ENCODE peak calls at places on chromosome X, in four cellular contexts. One of them, this sample, is unnamed.

GRCh38 chrX:103791233-103791632 is 14.6 kb downstream of the PLP1 start:
- DNase-seq in choroid plexus epithelial cell: peak; percentile 41
- DNase-seq in HFF-Myc: no peak
- DNase-seq in B cell: no peak
- DNase-seq in this sample: no peak

GRCh38 chrX:63283331-63283730 is 67.8 kb downstream of the SPIN4 start:
- DNase-seq in HFF-Myc: no peak
- DNase-seq in B cell: no peak
- DNase-seq in choroid plexus epithelial cell: no peak
- DNase-seq in this sample: no peak

GRCh38 chrX:153438522-153438921 is 7.3 kb downstream of the TREX2 start:
- DNase-seq in choroid plexus epithelial cell: peak; percentile 61
- DNase-seq in B cell: no peak
- DNase-seq in HFF-Myc: peak; percentile 4
- DNase-seq in this sample: no peak

GRCh38 chrX:24260827-24261550 is 52.9 kb downstream of the SUPT20HL2 start:
- DNase-seq in HFF-Myc: no peak
- DNase-seq in choroid plexus epithelial cell: peak; percentile 75
- DNase-seq in B cell: no peak
- DNase-seq in this sample: no peak

GRCh38 chrX:45850775-45851433 is 650.2 kb upstream of the DIPK2B start:
- DNase-seq in HFF-Myc: no peak
- DNase-seq in B cell: peak; percentile 39
- DNase-seq in choroid plexus epithelial cell: no peak
- DNase-seq in this sample: no peak

GRCh38 chrX:154412468-154412867 is 1.1 kb downstream of the TAFAZZIN start:
- DNase-seq in B cell: no peak
- DNase-seq in choroid plexus epithelial cell: no peak
- DNase-seq in HFF-Myc: no peak
- DNase-seq in this sample: no peak

GRCh38 chrX:44898411-44899221 is 25.6 kb downstream of the KDM6A start:
- DNase-seq in B cell: no peak
- DNase-seq in choroid plexus epithelial cell: peak; percentile 28
- DNase-seq in HFF-Myc: no peak
- DNase-seq in this sample: peak; percentile 26

GRCh38 chrX:97756879-97757278 is 873.2 kb downstream of the RPA4 start:
- DNase-seq in B cell: no peak
- DNase-seq in choroid plexus epithelial cell: no peak
- DNase-seq in HFF-Myc: no peak
- DNase-seq in this sample: no peak

GRCh38 chrX:38805294-38806053 is 4.2 kb downstream of the MID1IP1 start:
- DNase-seq in choroid plexus epithelial cell: peak; percentile 84
- DNase-seq in B cell: peak; percentile 50
- DNase-seq in HFF-Myc: no peak
- DNase-seq in this sample: peak; percentile 79

GRCh38 chrX:37315511-37316248 is 33.5 kb upstream of the PRRG1 start:
- DNase-seq in HFF-Myc: no peak
- DNase-seq in choroid plexus epithelial cell: no peak
- DNase-seq in B cell: no peak
- DNase-seq in this sample: no peak

GRCh38 chrX:120794525-120794975 is 81.1 kb downstream of the CT47B1 start:
- DNase-seq in HFF-Myc: no peak
- DNase-seq in B cell: no peak
- DNase-seq in choroid plexus epithelial cell: peak; percentile 35
- DNase-seq in this sample: no peak

GRCh38 chrX:24999501-24999900 is 16.3 kb downstream of the ARX start:
- DNase-seq in HFF-Myc: no peak
- DNase-seq in choroid plexus epithelial cell: no peak
- DNase-seq in B cell: no peak
- DNase-seq in this sample: no peak

GRCh38 chrX:23803931-23804381 is 21.0 kb downstream of the SAT1 start:
- DNase-seq in HFF-Myc: no peak
- DNase-seq in B cell: no peak
- DNase-seq in choroid plexus epithelial cell: peak; percentile 72
- DNase-seq in this sample: no peak

GRCh38 chrX:134671207-134671750 is 13.0 kb upstream of the PLAC1 start:
- DNase-seq in B cell: no peak
- DNase-seq in choroid plexus epithelial cell: no peak
- DNase-seq in HFF-Myc: no peak
- DNase-seq in this sample: no peak

GRCh38 chrX:9566150-9566621 is 101.3 kb downstream of the TBL1X start:
- DNase-seq in HFF-Myc: peak; percentile 58
- DNase-seq in B cell: no peak
- DNase-seq in choroid plexus epithelial cell: peak; percentile 87
- DNase-seq in this sample: no peak

DNA sequence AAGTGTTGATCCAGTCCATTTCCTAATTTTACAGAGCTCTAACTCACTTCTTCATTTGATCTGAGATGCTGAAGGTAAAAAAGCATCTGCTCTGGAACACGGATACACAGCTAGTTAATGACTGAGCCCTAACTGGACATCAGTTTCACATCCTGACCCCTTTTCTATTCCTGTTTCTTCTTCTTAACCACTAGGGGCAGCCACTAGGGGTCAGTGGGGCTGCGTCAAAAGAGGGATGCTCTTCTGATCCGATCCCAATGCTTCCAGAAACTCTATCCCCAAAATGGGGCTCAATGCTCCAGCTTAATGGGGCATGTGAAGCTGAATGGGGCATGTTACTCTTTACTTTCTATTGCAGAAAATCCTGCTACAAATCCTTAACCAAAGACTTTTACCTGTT is 33.4 kb upstream of the PHKA2 start:
- DNase-seq in B cell: no peak
- DNase-seq in choroid plexus epithelial cell: peak; percentile 41
- DNase-seq in HFF-Myc: no peak
- DNase-seq in this sample: no peak
- TF ChIP-seq CTCF in B cell: no peak
- TF ChIP-seq CTCF in choroid plexus epithelial cell: peak; percentile 73
- TF ChIP-seq CTCF in HFF-Myc: peak; percentile 56
- TF ChIP-seq CTCF in this sample: peak; percentile 70

GRCh38 chrX:100745806-100746537 is 14.1 kb upstream of the SYTL4 start:
- DNase-seq in B cell: no peak
- DNase-seq in HFF-Myc: no peak
- DNase-seq in choroid plexus epithelial cell: peak; percentile 68
- DNase-seq in this sample: no peak

GRCh38 chrX:100748133-100748532 is 16.2 kb upstream of the SYTL4 start:
- DNase-seq in B cell: no peak
- DNase-seq in choroid plexus epithelial cell: no peak
- DNase-seq in HFF-Myc: no peak
- DNase-seq in this sample: no peak

GRCh38 chrX:100747090-100747489 is 15.2 kb upstream of the SYTL4 start:
- DNase-seq in choroid plexus epithelial cell: peak; percentile 47
- DNase-seq in B cell: no peak
- DNase-seq in HFF-Myc: no peak
- DNase-seq in this sample: no peak

GRCh38 chrX:100745205-100745604 is 13.3 kb upstream of the SYTL4 start:
- DNase-seq in HFF-Myc: no peak
- DNase-seq in B cell: no peak
- DNase-seq in choroid plexus epithelial cell: no peak
- DNase-seq in this sample: no peak

GRCh38 chrX:100743009-100743615 is 11.2 kb upstream of the SYTL4 start:
- DNase-seq in B cell: no peak
- DNase-seq in HFF-Myc: no peak
- DNase-seq in choroid plexus epithelial cell: peak; percentile 40
- DNase-seq in this sample: no peak
- TF ChIP-seq CTCF in B cell: no peak
- TF ChIP-seq CTCF in HFF-Myc: no peak
- TF ChIP-seq CTCF in choroid plexus epithelial cell: no peak
- TF ChIP-seq CTCF in this sample: no peak

DNA sequence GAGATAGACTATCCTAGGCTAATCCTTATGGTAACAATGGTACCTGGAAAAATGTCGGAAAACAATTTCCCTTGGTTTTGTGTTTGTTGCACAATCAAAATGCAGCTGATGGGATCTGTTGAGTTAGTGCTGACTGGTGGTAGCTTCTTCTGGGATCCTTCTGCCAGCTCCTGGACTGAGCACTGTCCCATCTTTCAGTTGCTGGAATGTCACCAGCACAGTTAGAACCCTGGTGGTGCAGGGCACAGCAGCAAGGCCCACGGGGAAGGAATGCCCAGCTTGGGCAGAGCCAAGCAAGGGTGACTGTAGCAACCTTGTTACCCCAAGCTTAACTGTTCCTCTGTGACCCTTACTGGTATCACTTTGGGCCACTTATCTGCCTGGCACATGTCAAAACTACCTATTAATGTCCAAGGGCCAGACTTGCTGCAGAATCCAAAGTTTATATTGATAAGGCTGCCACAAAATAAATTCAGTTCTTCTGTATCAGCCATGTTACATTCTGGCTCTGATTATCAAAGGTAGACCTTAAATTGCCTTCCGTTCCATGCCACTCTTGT is 53.1 kb downstream of the GK start:
- DNase-seq in HFF-Myc: no peak
- DNase-seq in B cell: no peak
- DNase-seq in choroid plexus epithelial cell: no peak
- DNase-seq in this sample: no peak
- TF ChIP-seq CTCF in HFF-Myc: no peak
- TF ChIP-seq CTCF in B cell: no peak
- TF ChIP-seq CTCF in choroid plexus epithelial cell: no peak
- TF ChIP-seq CTCF in this sample: no peak

GRCh38 chrX:651922-652775 is 21.6 kb downstream of the SHOX start:
- DNase-seq in HFF-Myc: no peak
- DNase-seq in choroid plexus epithelial cell: no peak
- DNase-seq in B cell: no peak
- DNase-seq in this sample: no peak

GRCh38 chrX:650274-650673 is 19.7 kb downstream of the SHOX start:
- DNase-seq in choroid plexus epithelial cell: no peak
- DNase-seq in HFF-Myc: no peak
- DNase-seq in B cell: no peak
- DNase-seq in this sample: no peak

GRCh38 chrX:650801-651200 is 20.2 kb downstream of the SHOX start:
- DNase-seq in HFF-Myc: no peak
- DNase-seq in choroid plexus epithelial cell: no peak
- DNase-seq in B cell: no peak
- DNase-seq in this sample: no peak

GRCh38 chrX:646796-647195 is 16.2 kb downstream of the SHOX start:
- DNase-seq in choroid plexus epithelial cell: no peak
- DNase-seq in HFF-Myc: no peak
- DNase-seq in B cell: no peak
- DNase-seq in this sample: no peak

DNA sequence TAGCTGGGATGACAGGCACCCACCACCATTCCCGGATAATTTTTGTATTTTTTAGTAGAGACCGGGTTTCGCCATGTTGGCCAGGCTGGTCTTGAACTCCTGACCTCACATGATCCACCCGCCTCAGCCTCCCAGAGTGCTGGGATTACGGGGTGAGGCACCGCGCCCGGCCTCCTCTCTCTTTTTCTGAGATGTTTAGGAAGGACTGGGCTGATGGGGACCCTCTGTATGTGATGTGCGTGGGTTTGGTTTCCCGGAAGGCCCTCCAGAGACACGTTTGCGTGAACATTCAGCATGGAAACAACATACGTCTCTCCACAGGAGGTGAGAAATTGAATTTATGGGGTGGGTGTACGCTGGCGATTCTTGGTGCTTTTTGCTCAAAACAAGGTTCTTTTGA is 18.6 kb downstream of the SHOX start:
- DNase-seq in HFF-Myc: no peak
- DNase-seq in choroid plexus epithelial cell: no peak
- DNase-seq in B cell: no peak
- DNase-seq in this sample: no peak
- TF ChIP-seq CTCF in HFF-Myc: no peak
- TF ChIP-seq CTCF in choroid plexus epithelial cell: no peak
- TF ChIP-seq CTCF in B cell: no peak
- TF ChIP-seq CTCF in this sample: no peak

GRCh38 chrX:118853596-118853995 is 30.0 kb downstream of the ZCCHC12 start:
- DNase-seq in B cell: no peak
- DNase-seq in HFF-Myc: no peak
- DNase-seq in choroid plexus epithelial cell: no peak
- DNase-seq in this sample: no peak

DNA sequence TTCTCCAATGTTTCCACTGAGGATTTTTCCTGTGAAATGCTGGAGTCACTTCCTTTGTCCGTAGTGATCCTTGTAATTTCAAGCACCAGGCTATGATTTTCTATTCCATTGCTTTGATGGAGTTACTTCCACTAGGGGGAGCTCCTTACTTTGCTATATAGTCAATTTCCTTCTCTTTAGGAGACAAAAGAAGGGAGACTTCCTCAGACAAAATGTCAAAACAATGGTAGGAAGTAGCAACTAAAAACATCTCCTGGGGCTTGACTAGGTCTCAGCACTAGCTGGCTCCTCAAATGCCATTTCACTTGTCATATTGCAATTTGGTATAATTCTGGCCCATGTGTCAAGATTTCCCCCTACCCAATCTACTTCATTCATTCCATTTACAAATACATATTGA is 24.1 kb downstream of the ZCCHC12 start:
- DNase-seq in choroid plexus epithelial cell: peak; percentile 62
- DNase-seq in HFF-Myc: peak; percentile 6
- DNase-seq in B cell: no peak
- DNase-seq in this sample: no peak
- TF ChIP-seq CTCF in choroid plexus epithelial cell: peak; percentile 56
- TF ChIP-seq CTCF in HFF-Myc: peak; percentile 47
- TF ChIP-seq CTCF in B cell: peak; percentile 71
- TF ChIP-seq CTCF in this sample: peak; percentile 71

DNA sequence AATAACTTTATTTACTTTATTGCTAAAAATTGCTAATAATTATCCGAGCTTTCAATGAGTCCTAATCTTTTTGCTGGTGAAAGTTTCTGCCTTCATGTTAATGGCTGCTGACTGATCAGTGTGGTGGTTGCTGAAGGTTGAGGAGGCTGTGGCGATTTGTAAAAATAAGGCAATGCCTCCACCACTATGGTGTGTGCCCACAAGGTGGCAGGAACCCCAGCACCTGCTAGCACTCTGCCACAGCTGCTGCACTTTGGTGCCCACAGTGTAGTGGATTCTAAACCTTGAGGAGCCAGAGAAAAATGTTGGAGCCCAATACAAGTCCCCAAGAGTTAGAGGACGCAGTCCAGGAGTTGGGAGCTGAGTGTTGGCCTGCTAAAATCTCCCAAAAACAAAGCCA is 1237.1 kb downstream of the PCDH19 start:
- DNase-seq in HFF-Myc: no peak
- DNase-seq in choroid plexus epithelial cell: no peak
- DNase-seq in B cell: no peak
- DNase-seq in this sample: no peak
- TF ChIP-seq CTCF in HFF-Myc: no peak
- TF ChIP-seq CTCF in choroid plexus epithelial cell: no peak
- TF ChIP-seq CTCF in B cell: no peak
- TF ChIP-seq CTCF in this sample: no peak

DNA sequence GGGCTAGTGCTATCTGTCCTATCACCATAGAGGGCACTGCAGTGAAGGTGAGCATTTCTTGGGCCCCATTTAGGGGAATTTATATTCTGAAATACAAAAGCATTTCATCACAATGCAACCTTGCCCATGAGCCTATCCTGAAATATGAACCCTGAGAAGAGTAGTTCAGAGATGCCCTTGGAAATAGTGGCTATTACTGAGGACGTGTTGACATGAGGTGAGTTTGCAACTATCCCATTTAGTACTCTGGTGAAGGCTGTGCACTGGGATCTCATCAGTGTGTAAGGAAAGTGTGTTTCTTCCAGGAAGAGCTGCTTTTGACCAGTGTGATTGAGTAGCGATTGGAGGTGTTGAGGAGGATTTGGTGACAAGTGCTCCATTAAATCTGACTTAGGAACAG is 149.3 kb upstream of the EOLA2 start:
- DNase-seq in HFF-Myc: no peak
- DNase-seq in choroid plexus epithelial cell: no peak
- DNase-seq in B cell: no peak
- DNase-seq in this sample: no peak
- TF ChIP-seq CTCF in HFF-Myc: no peak
- TF ChIP-seq CTCF in choroid plexus epithelial cell: no peak
- TF ChIP-seq CTCF in B cell: no peak
- TF ChIP-seq CTCF in this sample: no peak

This sample was measured in GM06990.